ENCODE peak calls at places on chromosomes 3 and 15, in four cellular contexts. One of them, this sample, is unnamed.

GRCh38 chr3:43621406-43621973 is 321 bp downstream of the ANO10 start:
- DNase-seq in GM12878: no peak
- DNase-seq in K562: no peak
- DNase-seq in WTC11: no peak
- DNase-seq in this sample: no peak

GRCh38 chr3:123679712-123680386 is 95.0 kb upstream of the HACD2 start:
- DNase-seq in WTC11: no peak
- DNase-seq in GM12878: no peak
- DNase-seq in K562: no peak
- DNase-seq in this sample: no peak

GRCh38 chr3:49469037-49469875 is 811 bp upstream of the DAG1 start:
- DNase-seq in WTC11: peak; percentile 78
- DNase-seq in GM12878: no peak
- DNase-seq in K562: peak; percentile 35
- DNase-seq in this sample: peak; percentile 52

GRCh38 chr3:123397921-123398785 is 50.7 kb downstream of the ADCY5 start:
- DNase-seq in K562: no peak
- DNase-seq in GM12878: no peak
- DNase-seq in WTC11: no peak
- DNase-seq in this sample: no peak

GRCh38 chr3:31877559-31877958 is 103.5 kb downstream of the OSBPL10 start:
- DNase-seq in K562: no peak
- DNase-seq in GM12878: no peak
- DNase-seq in WTC11: no peak
- DNase-seq in this sample: no peak

GRCh38 chr3:107062787-107063186 is 314.5 kb upstream of the CCDC54 start:
- DNase-seq in WTC11: no peak
- DNase-seq in K562: no peak
- DNase-seq in GM12878: no peak
- DNase-seq in this sample: no peak

GRCh38 chr15:25689592-25689991 is 173.5 kb downstream of the ATP10A start:
- DNase-seq in GM12878: no peak
- DNase-seq in K562: no peak
- DNase-seq in WTC11: peak; percentile 66
- DNase-seq in this sample: no peak

GRCh38 chr15:92811514-92811913 is 88.6 kb upstream of the CHD2 start:
- DNase-seq in WTC11: no peak
- DNase-seq in K562: no peak
- DNase-seq in GM12878: no peak
- DNase-seq in this sample: peak; percentile 68

GRCh38 chr15:40053234-40054055 is 14.5 kb upstream of the SRP14 start:
- DNase-seq in GM12878: no peak
- DNase-seq in K562: no peak
- DNase-seq in WTC11: no peak
- DNase-seq in this sample: no peak

GRCh38 chr3:130892759-130893239 is 1.1 kb upstream of the ATP2C1 start:
- DNase-seq in WTC11: peak; percentile 46
- DNase-seq in K562: peak; percentile 39
- DNase-seq in GM12878: peak; percentile 64
- DNase-seq in this sample: peak; percentile 76

GRCh38 chr3:117184574-117184973 is 475.0 kb downstream of the TUSC7 start:
- DNase-seq in K562: no peak
- DNase-seq in WTC11: no peak
- DNase-seq in GM12878: no peak
- DNase-seq in this sample: no peak

GRCh38 chr15:46091860-46092450 is 457.1 kb downstream of the SQOR start:
- DNase-seq in K562: peak; percentile 13
- DNase-seq in WTC11: peak; percentile 38
- DNase-seq in GM12878: no peak
- DNase-seq in this sample: peak; percentile 12

GRCh38 chr15:56537881-56538280 is 72.9 kb upstream of the MNS1 start:
- DNase-seq in K562: no peak
- DNase-seq in WTC11: no peak
- DNase-seq in GM12878: no peak
- DNase-seq in this sample: no peak

GRCh38 chr3:125150525-125151436 is 61.8 kb downstream of the SLC12A8 start:
- DNase-seq in WTC11: peak; percentile 78
- DNase-seq in K562: peak; percentile 67
- DNase-seq in GM12878: no peak
- DNase-seq in this sample: peak; percentile 53

GRCh38 chr3:150252462-150252861 is 155.6 kb upstream of the TSC22D2 start:
- DNase-seq in WTC11: no peak
- DNase-seq in K562: no peak
- DNase-seq in GM12878: no peak
- DNase-seq in this sample: peak; percentile 22

GRCh38 chr15:51079226-51079625 is 15.5 kb downstream of the TNFAIP8L3 start:
- DNase-seq in GM12878: no peak
- DNase-seq in WTC11: no peak
- DNase-seq in K562: no peak
- DNase-seq in this sample: no peak

GRCh38 chr3:186640473-186640818 is 247 bp downstream of the FETUB start:
- DNase-seq in GM12878: no peak
- DNase-seq in WTC11: no peak
- DNase-seq in K562: no peak
- DNase-seq in this sample: no peak

GRCh38 chr3:111103807-111104206 is 32.2 kb downstream of the NECTIN3 start:
- DNase-seq in WTC11: no peak
- DNase-seq in K562: no peak
- DNase-seq in GM12878: no peak
- DNase-seq in this sample: no peak

DNA sequence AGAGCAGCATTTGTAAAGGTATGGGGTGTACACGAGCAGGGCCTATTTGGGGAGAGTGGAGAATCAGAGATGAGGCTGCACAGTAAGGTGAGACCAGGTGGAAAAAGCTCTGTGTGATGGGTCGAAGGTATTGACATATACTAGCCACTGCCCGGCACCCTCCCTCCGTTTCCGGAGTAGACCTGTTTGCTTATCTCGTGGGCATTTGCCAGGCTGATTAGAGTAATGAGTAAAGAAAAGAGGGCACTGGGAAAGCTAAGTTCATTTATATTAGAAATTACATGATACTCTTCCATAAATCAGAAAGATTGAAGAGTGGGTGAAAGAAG is 46.2 kb upstream of the ATG7 start:
- DNase-seq in WTC11: no peak
- DNase-seq in K562: no peak
- DNase-seq in GM12878: no peak
- DNase-seq in this sample: no peak
- TF ChIP-seq CREM in WTC11: no peak
- TF ChIP-seq CREM in K562: no peak
- TF ChIP-seq CREM in GM12878: no peak
- TF ChIP-seq CREM in this sample: no peak

GRCh38 chr3:42151596-42152145 is 60.5 kb downstream of the TRAK1 start:
- DNase-seq in WTC11: no peak
- DNase-seq in K562: no peak
- DNase-seq in GM12878: no peak
- DNase-seq in this sample: no peak

GRCh38 chr3:42149537-42150426 is 58.6 kb downstream of the TRAK1 start:
- DNase-seq in WTC11: peak; percentile 19
- DNase-seq in K562: no peak
- DNase-seq in GM12878: no peak
- DNase-seq in this sample: no peak

GRCh38 chr3:42152193-42152592 is 61.0 kb downstream of the TRAK1 start:
- DNase-seq in GM12878: no peak
- DNase-seq in K562: no peak
- DNase-seq in WTC11: no peak
- DNase-seq in this sample: no peak

GRCh38 chr3:42148086-42148842 is 57.1 kb downstream of the TRAK1 start:
- DNase-seq in WTC11: no peak
- DNase-seq in K562: no peak
- DNase-seq in GM12878: no peak
- DNase-seq in this sample: no peak

GRCh38 chr3:42148982-42149432 is 57.9 kb downstream of the TRAK1 start:
- DNase-seq in GM12878: no peak
- DNase-seq in WTC11: peak; percentile 76
- DNase-seq in K562: peak; percentile 87
- DNase-seq in this sample: no peak
- TF ChIP-seq CREM in GM12878: no peak
- TF ChIP-seq CREM in WTC11: no peak
- TF ChIP-seq CREM in K562: peak; percentile 94
- TF ChIP-seq CREM in this sample: no peak

GRCh38 chr3:155169221-155169620 is 89.1 kb downstream of the MME start:
- DNase-seq in GM12878: no peak
- DNase-seq in WTC11: no peak
- DNase-seq in K562: no peak
- DNase-seq in this sample: no peak
- TF ChIP-seq CREM in GM12878: no peak
- TF ChIP-seq CREM in WTC11: no peak
- TF ChIP-seq CREM in K562: no peak
- TF ChIP-seq CREM in this sample: no peak

DNA sequence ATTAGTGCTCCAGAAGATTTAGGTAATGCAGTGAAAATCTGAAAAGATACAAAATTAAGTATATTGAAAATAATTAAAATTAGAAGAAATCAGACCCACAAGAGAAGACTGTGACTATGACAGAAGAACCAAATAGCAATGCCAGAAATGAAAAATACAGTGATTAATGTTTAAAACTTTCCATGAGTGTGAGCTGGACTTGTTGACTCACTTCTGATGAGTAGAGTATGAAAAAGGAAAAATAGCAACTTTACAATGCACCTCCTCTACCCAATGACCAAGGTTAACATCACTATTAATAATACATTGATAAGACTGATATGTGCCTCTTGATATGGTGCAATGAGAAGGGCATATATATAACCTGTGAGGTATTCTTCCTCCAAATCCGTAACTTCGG is 39.3 kb upstream of the SLC22A13 start:
- DNase-seq in GM12878: no peak
- DNase-seq in K562: no peak
- DNase-seq in WTC11: no peak
- DNase-seq in this sample: no peak
- TF ChIP-seq CREM in GM12878: no peak
- TF ChIP-seq CREM in K562: no peak
- TF ChIP-seq CREM in WTC11: no peak
- TF ChIP-seq CREM in this sample: no peak

DNA sequence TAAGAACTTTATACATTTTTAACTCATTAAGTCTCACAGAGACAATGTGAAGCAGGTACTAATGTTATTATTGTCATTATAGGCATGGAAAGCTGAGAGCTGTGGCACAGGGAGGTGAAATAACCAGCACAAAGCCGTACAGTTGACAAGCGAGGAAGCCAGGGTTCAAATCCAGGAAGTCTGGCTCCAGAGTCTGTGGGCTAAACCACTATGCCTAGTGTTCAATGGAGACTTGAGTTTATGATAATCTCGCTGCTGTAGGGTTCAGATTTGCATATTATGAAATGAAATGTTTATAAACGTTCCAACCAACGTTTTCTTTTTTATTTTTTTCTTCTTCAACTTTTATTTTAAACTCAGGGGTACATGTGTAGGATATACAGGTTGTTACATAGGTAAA is 60.0 kb downstream of the CHST2 start:
- DNase-seq in WTC11: no peak
- DNase-seq in GM12878: no peak
- DNase-seq in K562: no peak
- DNase-seq in this sample: no peak
- TF ChIP-seq CREM in WTC11: no peak
- TF ChIP-seq CREM in GM12878: no peak
- TF ChIP-seq CREM in K562: no peak
- TF ChIP-seq CREM in this sample: no peak

GRCh38 chr15:31398677-31399260 is 72.1 kb downstream of the KLF13 start:
- DNase-seq in GM12878: no peak
- DNase-seq in WTC11: no peak
- DNase-seq in K562: no peak
- DNase-seq in this sample: peak; percentile 24
- TF ChIP-seq CREM in GM12878: no peak
- TF ChIP-seq CREM in WTC11: no peak
- TF ChIP-seq CREM in K562: no peak
- TF ChIP-seq CREM in this sample: no peak

DNA sequence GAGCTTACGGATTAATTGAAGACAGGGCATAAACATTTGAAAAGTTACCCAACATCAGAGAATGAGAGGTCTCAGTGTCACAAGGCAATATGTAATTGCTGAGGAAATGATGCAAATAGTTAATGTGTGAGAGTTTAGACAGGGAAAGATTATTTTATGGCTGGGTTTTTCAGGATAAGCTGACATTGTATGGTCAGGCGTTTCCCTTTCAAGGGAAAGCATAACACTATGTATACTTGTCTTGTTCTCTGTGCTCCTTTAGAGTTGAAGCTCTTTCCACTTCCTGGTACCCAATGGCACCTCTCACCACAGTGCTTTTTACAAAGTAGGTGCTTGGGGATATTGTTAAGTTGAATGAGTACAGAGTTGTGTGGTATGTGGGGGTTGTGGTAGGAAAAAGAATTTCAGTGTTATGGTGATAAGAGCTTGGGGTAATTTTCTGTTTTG is 19.9 kb downstream of the IQGAP1 start:
- DNase-seq in GM12878: no peak
- DNase-seq in WTC11: no peak
- DNase-seq in K562: no peak
- DNase-seq in this sample: no peak
- TF ChIP-seq CREM in GM12878: no peak
- TF ChIP-seq CREM in WTC11: no peak
- TF ChIP-seq CREM in K562: no peak
- TF ChIP-seq CREM in this sample: no peak

DNA sequence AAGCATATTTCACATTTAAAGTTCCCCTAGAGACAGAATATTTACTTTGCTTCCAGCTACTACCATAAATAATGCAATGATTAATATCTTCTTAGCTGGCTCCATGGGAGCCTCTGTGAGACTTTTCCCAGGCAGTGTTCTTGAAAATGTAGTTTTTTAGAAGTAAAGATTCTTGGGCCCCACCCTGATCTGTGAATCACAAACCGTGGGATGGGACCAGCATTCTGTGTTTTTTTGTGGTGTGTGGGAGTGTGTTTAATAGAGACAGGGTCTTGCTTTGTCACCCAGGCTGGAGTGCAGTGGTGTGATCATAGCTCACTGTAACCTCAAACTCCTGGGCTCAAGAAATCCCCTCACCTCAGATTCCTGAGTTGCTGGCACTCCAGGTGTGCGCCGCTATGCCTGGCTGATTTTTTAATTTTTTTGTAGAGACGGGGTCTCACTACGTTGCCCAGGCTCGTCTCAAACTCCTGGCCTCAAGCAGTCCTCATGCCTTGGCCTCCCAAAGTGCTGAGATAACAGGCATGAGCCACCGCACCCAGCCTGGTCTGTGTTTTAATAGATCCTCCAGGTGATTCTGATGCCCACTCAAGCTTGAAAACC is 83.0 kb downstream of the KLHL25 start:
- DNase-seq in K562: no peak
- DNase-seq in GM12878: no peak
- DNase-seq in WTC11: no peak
- DNase-seq in this sample: no peak
- TF ChIP-seq CREM in K562: no peak
- TF ChIP-seq CREM in GM12878: no peak
- TF ChIP-seq CREM in WTC11: no peak
- TF ChIP-seq CREM in this sample: no peak